ENCODE peak calls at places on chromosome 12, in seven cellular contexts. One of them, this sample, is unnamed.

GRCh38 chr12:52209321-52209720 is 17.5 kb upstream of the KRT80 start:
- DNase-seq in IMR-90: no peak
- DNase-seq in mesendoderm: no peak
- DNase-seq in neuronal stem cell: no peak
- DNase-seq in mesenchymal stem cell: no peak
- DNase-seq in trophoblast cell: no peak
- DNase-seq in H1: no peak
- DNase-seq in this sample: no peak

GRCh38 chr12:103505371-103506236 is 9.8 kb upstream of the C12orf42 start:
- DNase-seq in IMR-90: no peak
- DNase-seq in mesendoderm: no peak
- DNase-seq in neuronal stem cell: no peak
- DNase-seq in mesenchymal stem cell: no peak
- DNase-seq in trophoblast cell: peak
- DNase-seq in H1: no peak
- DNase-seq in this sample: no peak

GRCh38 chr12:124739953-124740561 is 123.6 kb downstream of the SCARB1 start:
- DNase-seq in IMR-90: peak
- DNase-seq in mesendoderm: no peak
- DNase-seq in neuronal stem cell: no peak
- DNase-seq in mesenchymal stem cell: no peak
- DNase-seq in trophoblast cell: peak
- DNase-seq in H1: no peak
- DNase-seq in this sample: no peak

GRCh38 chr12:42593781-42594322 is 4.3 kb upstream of the PRICKLE1 start:
- DNase-seq in IMR-90: no peak
- DNase-seq in mesendoderm: no peak
- DNase-seq in neuronal stem cell: no peak
- DNase-seq in mesenchymal stem cell: no peak
- DNase-seq in trophoblast cell: no peak
- DNase-seq in H1: no peak
- DNase-seq in this sample: no peak

GRCh38 chr12:42145197-42145549 is 499 bp upstream of the GXYLT1 start:
- DNase-seq in IMR-90: peak
- DNase-seq in mesendoderm: peak
- DNase-seq in neuronal stem cell: peak
- DNase-seq in mesenchymal stem cell: no peak
- DNase-seq in trophoblast cell: no peak
- DNase-seq in H1: no peak
- DNase-seq in this sample: no peak

GRCh38 chr12:27164330-27165045 is 79.6 kb upstream of the STK38L start:
- DNase-seq in IMR-90: no peak
- DNase-seq in mesendoderm: no peak
- DNase-seq in neuronal stem cell: no peak
- DNase-seq in mesenchymal stem cell: no peak
- DNase-seq in trophoblast cell: no peak
- DNase-seq in H1: no peak
- DNase-seq in this sample: no peak

GRCh38 chr12:81255947-81256346 is 178.1 kb downstream of the ACSS3 start:
- DNase-seq in IMR-90: no peak
- DNase-seq in mesendoderm: peak
- DNase-seq in neuronal stem cell: no peak
- DNase-seq in mesenchymal stem cell: no peak
- DNase-seq in trophoblast cell: no peak
- DNase-seq in H1: no peak
- DNase-seq in this sample: no peak

GRCh38 chr12:48106574-48107251 is 834 bp upstream of the SENP1 start:
- DNase-seq in IMR-90: peak
- DNase-seq in mesendoderm: no peak
- DNase-seq in neuronal stem cell: no peak
- DNase-seq in mesenchymal stem cell: no peak
- DNase-seq in trophoblast cell: no peak
- DNase-seq in H1: no peak
- DNase-seq in this sample: no peak

GRCh38 chr12:89950421-89950820 is 241.8 kb upstream of the ATP2B1 start:
- DNase-seq in IMR-90: no peak
- DNase-seq in mesendoderm: no peak
- DNase-seq in neuronal stem cell: no peak
- DNase-seq in mesenchymal stem cell: no peak
- DNase-seq in trophoblast cell: no peak
- DNase-seq in H1: no peak
- DNase-seq in this sample: no peak

GRCh38 chr12:89949457-89950195 is 241.0 kb upstream of the ATP2B1 start:
- DNase-seq in IMR-90: peak
- DNase-seq in mesendoderm: peak
- DNase-seq in neuronal stem cell: no peak
- DNase-seq in mesenchymal stem cell: peak
- DNase-seq in trophoblast cell: peak
- DNase-seq in H1: no peak
- DNase-seq in this sample: no peak

GRCh38 chr12:89954259-89954658 is 245.6 kb upstream of the ATP2B1 start:
- DNase-seq in IMR-90: no peak
- DNase-seq in mesendoderm: no peak
- DNase-seq in neuronal stem cell: no peak
- DNase-seq in mesenchymal stem cell: no peak
- DNase-seq in trophoblast cell: no peak
- DNase-seq in H1: no peak
- DNase-seq in this sample: no peak

GRCh38 chr12:89951050-89951693 is 242.5 kb upstream of the ATP2B1 start:
- DNase-seq in IMR-90: peak
- DNase-seq in mesendoderm: peak
- DNase-seq in neuronal stem cell: no peak
- DNase-seq in mesenchymal stem cell: peak
- DNase-seq in trophoblast cell: peak
- DNase-seq in H1: no peak
- DNase-seq in this sample: no peak

DNA sequence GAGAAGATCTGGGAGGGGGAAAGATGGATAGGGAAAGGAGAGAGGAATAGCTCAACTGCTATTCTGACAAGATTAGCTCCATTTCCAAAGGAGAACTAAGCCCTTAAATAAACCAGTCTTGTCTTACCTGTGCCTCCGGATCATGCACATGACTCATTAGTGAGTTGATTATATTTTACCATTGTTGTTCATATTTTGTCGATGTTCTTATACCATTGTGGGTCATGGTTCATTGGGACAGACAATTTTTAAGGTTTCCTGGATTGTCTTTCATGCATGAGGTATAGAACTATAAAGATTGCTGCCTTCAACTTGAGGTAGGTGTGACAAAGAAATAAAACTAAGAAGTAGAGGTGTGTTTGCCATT is 243.0 kb upstream of the ATP2B1 start:
- DNase-seq in IMR-90: no peak
- DNase-seq in mesendoderm: no peak
- DNase-seq in neuronal stem cell: no peak
- DNase-seq in mesenchymal stem cell: no peak
- DNase-seq in trophoblast cell: no peak
- DNase-seq in H1: no peak
- DNase-seq in this sample: no peak
- H3K4ac ChIP-seq in IMR-90: peak
- H3K4ac ChIP-seq in mesendoderm: no peak
- H3K4ac ChIP-seq in neuronal stem cell: no peak
- H3K4ac ChIP-seq in mesenchymal stem cell: no peak
- H3K4ac ChIP-seq in trophoblast cell: no peak
- H3K4ac ChIP-seq in H1: no peak
- H3K4ac ChIP-seq in this sample: no peak

GRCh38 chr12:34151019-34151418 is 128.7 kb downstream of the ALG10 start:
- DNase-seq in IMR-90: no peak
- DNase-seq in mesendoderm: no peak
- DNase-seq in neuronal stem cell: no peak
- DNase-seq in mesenchymal stem cell: no peak
- DNase-seq in trophoblast cell: no peak
- DNase-seq in H1: no peak
- DNase-seq in this sample: no peak
- H2AK5ac ChIP-seq in IMR-90: no peak
- H2AK5ac ChIP-seq in mesendoderm: no peak
- H2AK5ac ChIP-seq in neuronal stem cell: no peak
- H2AK5ac ChIP-seq in mesenchymal stem cell: no peak
- H2AK5ac ChIP-seq in trophoblast cell: no peak
- H2AK5ac ChIP-seq in H1: no peak
- H2AK5ac ChIP-seq in this sample: no peak

GRCh38 chr12:32272465-32272864 is 126.9 kb upstream of the FGD4 start:
- DNase-seq in IMR-90: no peak
- DNase-seq in mesendoderm: no peak
- DNase-seq in neuronal stem cell: no peak
- DNase-seq in mesenchymal stem cell: no peak
- DNase-seq in trophoblast cell: no peak
- DNase-seq in H1: no peak
- DNase-seq in this sample: no peak
- H3K4ac ChIP-seq in IMR-90: no peak
- H3K4ac ChIP-seq in mesendoderm: no peak
- H3K4ac ChIP-seq in neuronal stem cell: no peak
- H3K4ac ChIP-seq in mesenchymal stem cell: no peak
- H3K4ac ChIP-seq in trophoblast cell: no peak
- H3K4ac ChIP-seq in H1: no peak
- H3K4ac ChIP-seq in this sample: no peak

GRCh38 chr12:58190624-58191023 is 249.3 kb downstream of the ATP23 start:
- DNase-seq in IMR-90: no peak
- DNase-seq in mesendoderm: no peak
- DNase-seq in neuronal stem cell: no peak
- DNase-seq in mesenchymal stem cell: no peak
- DNase-seq in trophoblast cell: no peak
- DNase-seq in H1: no peak
- DNase-seq in this sample: no peak
- H2AK5ac ChIP-seq in IMR-90: no peak
- H2AK5ac ChIP-seq in mesendoderm: no peak
- H2AK5ac ChIP-seq in neuronal stem cell: no peak
- H2AK5ac ChIP-seq in mesenchymal stem cell: no peak
- H2AK5ac ChIP-seq in trophoblast cell: no peak
- H2AK5ac ChIP-seq in H1: no peak
- H2AK5ac ChIP-seq in this sample: no peak

GRCh38 chr12:49966511-49967041 is 4.9 kb downstream of the AQP5 start:
- DNase-seq in IMR-90: no peak
- DNase-seq in mesendoderm: no peak
- DNase-seq in neuronal stem cell: no peak
- DNase-seq in mesenchymal stem cell: no peak
- DNase-seq in trophoblast cell: no peak
- DNase-seq in H1: no peak
- DNase-seq in this sample: no peak

GRCh38 chr12:49967777-49968250 is 4.9 kb upstream of the AQP6 start:
- DNase-seq in IMR-90: no peak
- DNase-seq in mesendoderm: no peak
- DNase-seq in neuronal stem cell: no peak
- DNase-seq in mesenchymal stem cell: no peak
- DNase-seq in trophoblast cell: no peak
- DNase-seq in H1: peak
- DNase-seq in this sample: no peak

GRCh38 chr12:49968431-49968830 is 4.3 kb upstream of the AQP6 start:
- DNase-seq in IMR-90: no peak
- DNase-seq in mesendoderm: no peak
- DNase-seq in neuronal stem cell: no peak
- DNase-seq in mesenchymal stem cell: no peak
- DNase-seq in trophoblast cell: no peak
- DNase-seq in H1: no peak
- DNase-seq in this sample: no peak

GRCh38 chr12:49965836-49966235 is 4.2 kb downstream of the AQP5 start:
- DNase-seq in IMR-90: no peak
- DNase-seq in mesendoderm: no peak
- DNase-seq in neuronal stem cell: no peak
- DNase-seq in mesenchymal stem cell: no peak
- DNase-seq in trophoblast cell: no peak
- DNase-seq in H1: no peak
- DNase-seq in this sample: no peak

DNA sequence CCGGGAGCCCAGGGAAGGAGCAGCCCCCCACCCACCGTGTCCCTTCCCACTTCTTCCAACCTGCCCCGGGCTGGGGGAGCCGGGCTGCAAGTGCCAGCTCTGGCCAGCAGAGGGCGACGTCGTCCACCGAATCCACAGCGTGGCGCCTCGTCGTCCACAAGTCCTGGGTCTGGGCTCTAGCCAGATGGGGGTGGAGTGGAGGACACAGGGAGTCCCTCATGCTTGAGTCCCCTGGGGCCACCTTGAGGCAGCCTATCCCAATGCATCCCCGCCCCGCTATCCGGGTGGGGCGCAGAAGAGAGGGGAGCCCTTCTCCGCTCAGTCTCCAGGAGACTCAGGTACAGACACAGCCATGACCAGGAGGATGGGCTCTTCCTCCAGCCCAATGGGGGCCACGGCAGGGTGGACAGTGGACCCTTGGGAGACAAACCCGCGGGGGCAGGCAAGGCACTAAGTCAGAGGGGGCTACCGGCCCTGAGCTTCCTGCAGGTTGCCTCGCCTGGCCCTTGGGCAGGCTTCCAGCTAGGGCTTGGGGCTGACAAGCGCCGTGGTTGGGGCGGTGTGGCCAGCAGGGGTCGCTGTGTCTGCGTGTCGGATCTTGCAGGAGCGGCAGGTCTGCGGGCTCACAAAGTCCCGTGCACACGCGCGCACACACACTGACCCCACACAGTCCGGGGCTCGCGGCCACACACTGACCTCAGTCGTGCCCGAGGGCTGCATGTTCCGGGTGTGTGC is 5.5 kb downstream of the AQP5 start:
- DNase-seq in IMR-90: peak
- DNase-seq in mesendoderm: peak
- DNase-seq in neuronal stem cell: peak
- DNase-seq in mesenchymal stem cell: peak
- DNase-seq in trophoblast cell: peak
- DNase-seq in H1: peak
- DNase-seq in this sample: peak
- H3K4ac ChIP-seq in IMR-90: no peak
- H3K4ac ChIP-seq in mesendoderm: no peak
- H3K4ac ChIP-seq in neuronal stem cell: no peak
- H3K4ac ChIP-seq in mesenchymal stem cell: no peak
- H3K4ac ChIP-seq in trophoblast cell: no peak
- H3K4ac ChIP-seq in H1: no peak
- H3K4ac ChIP-seq in this sample: no peak

DNA sequence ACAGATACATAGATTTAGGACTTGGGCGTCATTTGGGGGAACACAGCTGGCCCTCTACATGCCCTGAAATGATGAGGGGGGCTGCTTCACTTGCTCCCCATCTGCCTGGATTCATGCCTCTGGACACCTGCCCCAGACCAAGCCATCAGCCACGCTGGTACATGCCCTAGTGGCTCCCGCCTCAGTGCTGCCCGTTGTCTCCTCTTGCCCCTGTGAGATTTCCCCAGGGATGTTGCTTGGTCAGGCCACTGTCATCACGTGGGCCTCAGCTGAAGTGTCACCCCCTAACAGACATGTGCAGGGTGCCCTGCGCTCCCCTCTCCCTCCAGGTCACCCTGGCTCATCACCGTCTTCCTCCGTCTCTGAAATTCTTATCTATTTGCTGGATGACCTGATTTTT is 157.5 kb downstream of the PIWIL1 start:
- DNase-seq in IMR-90: no peak
- DNase-seq in mesendoderm: no peak
- DNase-seq in neuronal stem cell: no peak
- DNase-seq in mesenchymal stem cell: no peak
- DNase-seq in trophoblast cell: no peak
- DNase-seq in H1: no peak
- DNase-seq in this sample: no peak
- H2AK5ac ChIP-seq in IMR-90: no peak
- H2AK5ac ChIP-seq in mesendoderm: no peak
- H2AK5ac ChIP-seq in neuronal stem cell: no peak
- H2AK5ac ChIP-seq in mesenchymal stem cell: no peak
- H2AK5ac ChIP-seq in trophoblast cell: no peak
- H2AK5ac ChIP-seq in H1: no peak
- H2AK5ac ChIP-seq in this sample: no peak

DNA sequence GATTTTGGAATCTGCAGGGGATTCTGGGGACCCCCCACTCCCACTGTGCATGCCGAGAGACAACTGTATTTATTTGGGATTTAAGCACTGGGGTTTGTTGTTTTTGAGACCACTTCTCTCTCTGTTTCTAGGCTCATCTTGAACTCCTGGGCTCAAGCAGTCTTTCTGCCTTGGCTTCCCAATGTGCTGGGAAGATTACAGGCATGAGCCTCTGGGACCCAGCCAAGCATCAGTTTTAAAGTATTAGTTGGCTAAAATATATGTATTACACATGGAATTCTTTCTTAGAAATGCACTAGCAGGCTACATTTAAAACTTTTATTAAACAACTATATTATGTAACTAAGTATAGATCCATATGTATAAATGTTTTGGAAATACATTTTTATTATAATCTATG is 78.3 kb downstream of the AEBP2 start:
- DNase-seq in IMR-90: peak
- DNase-seq in mesendoderm: no peak
- DNase-seq in neuronal stem cell: no peak
- DNase-seq in mesenchymal stem cell: no peak
- DNase-seq in trophoblast cell: no peak
- DNase-seq in H1: no peak
- DNase-seq in this sample: no peak
- H3K4ac ChIP-seq in IMR-90: no peak
- H3K4ac ChIP-seq in mesendoderm: no peak
- H3K4ac ChIP-seq in neuronal stem cell: no peak
- H3K4ac ChIP-seq in mesenchymal stem cell: no peak
- H3K4ac ChIP-seq in trophoblast cell: no peak
- H3K4ac ChIP-seq in H1: no peak
- H3K4ac ChIP-seq in this sample: no peak

This sample was measured in H9.